ENCODE peak calls at places on chromosomes 16 and 17, in six cellular contexts. E is NCI-H524, Q is T-helper 2 cell, N is iPS DF 6.9, K is foreskin fibroblast, W is ureter. L is an unnamed sample.

GRCh38 chr16:78437352-78437968 is 338.0 kb downstream of the WWOX start:
- DNase-seq in E (no peak), Q (no peak), W (peak), K (peak), N (no peak), L (no peak)

GRCh38 chr17:80815151-80815561 is 176.5 kb upstream of the CHMP6 start:
- DNase-seq in K (no peak), W (no peak), Q (no peak), N (no peak), E (no peak), L (no peak)

GRCh38 chr17:65953316-65954147 is 238.4 kb downstream of the CEP112 start:
- DNase-seq in Q (no peak), W (no peak), E (no peak), N (no peak), K (no peak), L (no peak)

GRCh38 chr16:66918803-66919568 is at the start of gene CDH16:
- DNase-seq in W (no peak), K (no peak), N (no peak), Q (no peak), E (no peak), L (no peak)

GRCh38 chr17:58085039-58085715 is 2.0 kb downstream of the DYNLL2 start:
- DNase-seq in K (peak), N (no peak), E (no peak), W (no peak), Q (no peak), L (no peak)

GRCh38 chr17:30950669-30951399 is 20.0 kb upstream of the RNF135 start:
- DNase-seq in W (peak), N (no peak), K (peak), Q (no peak), E (no peak), L (no peak)

GRCh38 chr16:10728035-10728462 is 15.6 kb upstream of the NUBP1 start:
- DNase-seq in N (no peak), E (peak), K (peak), W (no peak), Q (no peak), L (no peak)

GRCh38 chr16:86578499-86579267 is at the start of gene FOXL1:
- DNase-seq in W (no peak), N (no peak), E (no peak), K (peak), Q (no peak), L (no peak)

GRCh38 chr17:32527146-32527545 is 40.4 kb downstream of the CDK5R1 start:
- DNase-seq in K (no peak), N (no peak), W (no peak), E (no peak), Q (no peak), L (no peak)

GRCh38 chr17:56290486-56291118 is 137.3 kb downstream of the ANKFN1 start:
- DNase-seq in N (no peak), W (no peak), K (peak), Q (no peak), E (peak), L (no peak)

GRCh38 chr17:1031711-1032110 is 34.8 kb downstream of the TIMM22 start:
- DNase-seq in E (no peak), K (peak), W (peak), Q (no peak), N (no peak), L (no peak)

GRCh38 chr17:19755821-19756510 is 7.9 kb upstream of the ALDH3A1 start:
- DNase-seq in Q (no peak), N (no peak), E (no peak), W (no peak), K (no peak), L (no peak)

GRCh38 chr16:81444448-81445121 is at the start of gene CMIP:
- DNase-seq in Q (peak), N (no peak), E (peak), W (peak), K (peak), L (no peak)

GRCh38 chr17:49949634-49950033 is 19.4 kb upstream of the DLX4 start:
- DNase-seq in E (no peak), K (no peak), Q (no peak), N (no peak), W (no peak), L (no peak)

GRCh38 chr17:44398692-44399691 is 9.5 kb upstream of the ITGA2B start:
- DNase-seq in E (no peak), Q (no peak), K (no peak), W (no peak), N (no peak), L (no peak)

GRCh38 chr17:80981062-80981902 is 10.4 kb upstream of the CHMP6 start:
- DNase-seq in N (no peak), W (no peak), Q (no peak), E (no peak), K (no peak), L (no peak)

GRCh38 chr17:70060415-70060814 is 14.6 kb upstream of the KCNJ16 start:
- DNase-seq in Q (no peak), N (no peak), E (peak), K (peak), W (no peak), L (no peak)

GRCh38 chr16:9801651-9802050 is 380.6 kb downstream of the GRIN2A start:
- DNase-seq in N (no peak), K (no peak), W (no peak), Q (no peak), E (no peak), L (no peak)

GRCh38 chr16:3465911-3466584 is 22.6 kb downstream of the NAA60 start:
- DNase-seq in E (no peak), N (no peak), Q (no peak), K (no peak), W (no peak), L (no peak)

GRCh38 chr16:23131436-23131835 is 17.8 kb downstream of the USP31 start:
- DNase-seq in K (no peak), E (no peak), N (no peak), W (no peak), Q (no peak), L (no peak)